ENCODE peak calls at places on chromosomes 11 and 22, in six cellular contexts. G is Peyer's patch; L is naive thymus-derived CD4-positive, alpha-beta T cell; O is right atrium auricular region; U is mammary epithelial cell; X is BE2C. V is an unnamed sample.
A peak's percentile ranks its signal among the peaks of the same experiment; 100 is the strongest.

GRCh38 chr11:12706531-12707499 is 32.6 kb downstream of the TEAD1 start:
- DNase-seq in L (no peak), U (no peak), O (no peak), G (no peak), X (peak; percentile 40), V (peak; percentile 44)

GRCh38 chr22:29269731-29270474 is 1.8 kb downstream of the EWSR1 start:
- DNase-seq in U (peak; percentile 2), G (peak; percentile 41), X (no peak), O (no peak), L (no peak), V (no peak)

GRCh38 chr22:21937041-21937820 is 15.4 kb downstream of the PPM1F start:
- DNase-seq in L (no peak), O (peak; percentile 75), U (peak; percentile 72), X (no peak), G (no peak), V (peak; percentile 62)

GRCh38 chr11:45847908-45848316 is 637 bp downstream of the CRY2 start:
- DNase-seq in X (peak; percentile 17), O (peak; percentile 78), L (no peak), U (peak; percentile 46), G (peak; percentile 39), V (peak; percentile 66)

GRCh38 chr11:6992026-6992425 is 28.1 kb downstream of the ZNF214 start:
- DNase-seq in X (no peak), G (no peak), U (no peak), O (no peak), L (no peak), V (no peak)

GRCh38 chr11:134579709-134580634 is 167.9 kb upstream of the B3GAT1 start:
- DNase-seq in G (no peak), U (no peak), X (peak; percentile 45), L (no peak), O (peak; percentile 36), V (peak; percentile 38)

GRCh38 chr11:65182258-65183170 is 786 bp downstream of the CAPN1 start:
- DNase-seq in X (no peak), O (no peak), U (peak; percentile 56), L (peak; percentile 2), G (peak; percentile 39), V (peak; percentile 61)

GRCh38 chr11:74453373-74453975 is 13.9 kb downstream of the KCNE3 start:
- DNase-seq in G (peak; percentile 44), O (peak; percentile 72), X (peak; percentile 75), U (peak; percentile 31), L (peak; percentile 53), V (peak; percentile 79)

GRCh38 chr11:35337136-35337918 is 82.0 kb downstream of the SLC1A2 start:
- DNase-seq in L (no peak), G (no peak), X (no peak), O (no peak), U (peak; percentile 99), V (no peak)

GRCh38 chr11:121553806-121554205 is 101.0 kb upstream of the SORL1-AS1 start:
- DNase-seq in G (no peak), O (no peak), X (no peak), L (no peak), U (peak; percentile 63), V (peak; percentile 83)

GRCh38 chr22:39563571-39564428 is 6.8 kb upstream of the CACNA1I start:
- DNase-seq in O (no peak), L (no peak), U (no peak), X (no peak), G (no peak), V (no peak)

GRCh38 chr11:34259087-34259486 is 98.7 kb downstream of the ABTB2 start:
- DNase-seq in O (no peak), G (no peak), L (no peak), X (peak; percentile 14), U (no peak), V (no peak)

GRCh38 chr11:61041755-61042518 is 60.4 kb upstream of the CD5 start:
- DNase-seq in U (no peak), O (no peak), X (no peak), L (peak; percentile 87), G (peak; percentile 82), V (peak; percentile 72)

GRCh38 chr11:30568933-30569332 is 17.2 kb downstream of the MPPED2 start:
- DNase-seq in G (no peak), U (no peak), O (no peak), X (no peak), L (no peak), V (no peak)

GRCh38 chr11:27357250-27357649 is 5.8 kb downstream of the CCDC34 start:
- DNase-seq in G (no peak), U (no peak), L (no peak), X (no peak), O (no peak), V (peak; percentile 44)

GRCh38 chr22:25113316-25113721 is 86.3 kb upstream of the CRYBB3 start:
- DNase-seq in X (no peak), G (no peak), O (no peak), L (no peak), U (peak; percentile 60), V (peak; percentile 41)

GRCh38 chr22:22878801-22879674 is 8.6 kb upstream of the IGLL5 start:
- DNase-seq in G (no peak), U (no peak), O (no peak), L (no peak), X (no peak), V (no peak)

GRCh38 chr11:62558669-62559068 is 12.1 kb upstream of the AHNAK start:
- DNase-seq in U (no peak), L (no peak), X (no peak), O (no peak), G (no peak), V (no peak)

GRCh38 chr11:62559204-62559603 is 12.6 kb upstream of the AHNAK start:
- DNase-seq in L (no peak), X (no peak), O (no peak), G (no peak), U (no peak), V (no peak)

GRCh38 chr11:62556102-62556871 is 9.7 kb upstream of the AHNAK start:
- DNase-seq in O (peak; percentile 97), X (peak; percentile 75), L (peak; percentile 69), G (peak; percentile 89), U (peak; percentile 96), V (peak; percentile 89)

GRCh38 chr11:62556872-62557631 is 10.4 kb upstream of the AHNAK start:
- DNase-seq in O (no peak), U (no peak), X (no peak), G (peak; percentile 56), L (no peak), V (no peak)

DNA sequence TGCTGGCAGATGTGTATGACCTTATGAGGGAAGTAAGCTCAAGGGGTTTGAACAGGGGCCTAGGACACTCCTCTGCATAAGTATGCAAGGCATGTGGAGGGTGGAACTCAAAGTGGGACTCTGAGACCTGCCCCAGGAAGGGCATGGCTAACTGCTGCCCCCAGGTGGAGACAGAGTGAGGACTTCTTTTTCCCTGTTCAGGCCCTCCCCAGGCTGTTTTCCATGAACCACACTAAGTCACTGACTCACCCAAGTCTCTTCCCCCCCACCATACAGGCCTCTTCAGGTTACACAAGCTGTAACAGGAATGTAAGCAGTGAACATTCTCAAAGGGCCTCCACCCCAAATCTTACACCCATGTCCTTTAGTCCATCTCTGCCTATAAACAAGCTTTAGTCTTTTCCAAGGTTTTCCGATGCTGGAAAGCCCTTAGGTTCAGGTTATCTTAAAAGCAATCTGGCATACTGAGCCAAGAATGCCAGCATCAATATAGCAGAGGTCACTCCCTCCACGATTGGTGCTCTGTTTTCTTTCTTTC is 13.1 kb downstream of the EEF1G start:
- DNase-seq in O (peak; percentile 97), L (peak; percentile 73), U (peak; percentile 97), X (peak; percentile 75), G (peak; percentile 76), V (peak; percentile 91)
- H3K36me3 ChIP-seq in O (peaks cover 53% of the 10 kb centered on the region), L (peaks cover 51% of the 10 kb centered on the region), U (peaks cover 32% of the 10 kb centered on the region), X (peaks cover 55% of the 10 kb centered on the region), G (no peaks in the 10 kb centered on the region), V (peaks cover 67% of the 10 kb centered on the region)

DNA sequence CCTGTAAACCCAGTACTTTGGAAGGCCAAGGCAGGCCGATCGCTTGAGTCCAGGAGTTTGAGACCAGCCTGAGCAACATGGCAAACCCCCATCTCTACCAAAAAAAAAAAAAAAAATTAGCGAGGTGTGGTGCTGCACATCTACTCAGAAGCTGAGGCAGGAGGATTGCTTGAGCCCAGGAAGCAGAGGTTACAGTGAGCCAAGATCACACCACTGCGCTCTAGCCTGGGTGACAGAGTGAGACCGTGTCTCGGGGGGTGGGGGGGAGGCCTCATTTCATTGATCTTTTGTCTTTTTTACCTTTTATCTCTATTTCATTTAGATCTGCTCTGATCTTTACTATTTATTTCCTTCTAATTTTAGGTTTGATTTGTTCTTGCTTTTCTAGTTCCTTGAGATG is 51.8 kb downstream of the KCNQ1OT1 start:
- DNase-seq in X (no peak), L (no peak), U (no peak), G (no peak), O (no peak), V (no peak)
- H3K9me3 ChIP-seq in X (no peaks in the 10 kb centered on the region), L (peaks cover 5% of the 10 kb centered on the region), U (peaks cover 34% of the 10 kb centered on the region), G (peaks cover 10% of the 10 kb centered on the region), O (peaks cover 66% of the 10 kb centered on the region), V (peaks cover 73% of the 10 kb centered on the region)

DNA sequence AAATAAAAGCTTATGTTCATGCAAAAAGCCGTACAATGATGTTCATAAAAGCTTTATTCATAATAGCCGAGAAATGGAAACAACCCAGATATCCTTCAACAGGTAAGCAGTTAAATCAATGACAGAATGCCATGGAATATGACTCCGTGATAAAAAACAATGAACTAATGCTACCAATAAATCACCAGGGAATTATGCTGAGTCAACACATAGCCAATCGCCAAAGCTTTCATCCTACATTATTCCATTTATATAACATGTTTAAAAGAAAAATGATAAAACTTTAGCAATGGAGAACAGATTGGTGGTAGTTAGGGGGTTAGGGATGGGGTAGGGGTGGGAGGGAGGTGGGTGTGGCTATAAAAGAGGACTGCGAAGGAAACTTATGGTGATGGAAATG is 356.4 kb downstream of the TENM4 start:
- DNase-seq in X (no peak), O (no peak), L (no peak), U (no peak), G (no peak), V (no peak)
- H3K36me3 ChIP-seq in X (no peaks in the 10 kb centered on the region), O (no peaks in the 10 kb centered on the region), L (no peaks in the 10 kb centered on the region), U (no peaks in the 10 kb centered on the region), G (no peaks in the 10 kb centered on the region), V (no peaks in the 10 kb centered on the region)

GRCh38 chr22:47919893-47920292 is 1157.4 kb downstream of the TBC1D22A start:
- DNase-seq in O (no peak), X (no peak), U (no peak), L (no peak), G (no peak), V (no peak)

GRCh38 chr22:47918936-47919505 is 1156.6 kb downstream of the TBC1D22A start:
- DNase-seq in U (no peak), G (no peak), X (no peak), L (no peak), O (no peak), V (no peak)

GRCh38 chr22:47920380-47920959 is 1158.0 kb downstream of the TBC1D22A start:
- DNase-seq in U (no peak), O (no peak), X (no peak), L (no peak), G (no peak), V (no peak)

GRCh38 chr22:47918276-47918928 is 1156.0 kb downstream of the TBC1D22A start:
- DNase-seq in X (no peak), U (no peak), G (peak; percentile 57), L (no peak), O (no peak), V (no peak)

DNA sequence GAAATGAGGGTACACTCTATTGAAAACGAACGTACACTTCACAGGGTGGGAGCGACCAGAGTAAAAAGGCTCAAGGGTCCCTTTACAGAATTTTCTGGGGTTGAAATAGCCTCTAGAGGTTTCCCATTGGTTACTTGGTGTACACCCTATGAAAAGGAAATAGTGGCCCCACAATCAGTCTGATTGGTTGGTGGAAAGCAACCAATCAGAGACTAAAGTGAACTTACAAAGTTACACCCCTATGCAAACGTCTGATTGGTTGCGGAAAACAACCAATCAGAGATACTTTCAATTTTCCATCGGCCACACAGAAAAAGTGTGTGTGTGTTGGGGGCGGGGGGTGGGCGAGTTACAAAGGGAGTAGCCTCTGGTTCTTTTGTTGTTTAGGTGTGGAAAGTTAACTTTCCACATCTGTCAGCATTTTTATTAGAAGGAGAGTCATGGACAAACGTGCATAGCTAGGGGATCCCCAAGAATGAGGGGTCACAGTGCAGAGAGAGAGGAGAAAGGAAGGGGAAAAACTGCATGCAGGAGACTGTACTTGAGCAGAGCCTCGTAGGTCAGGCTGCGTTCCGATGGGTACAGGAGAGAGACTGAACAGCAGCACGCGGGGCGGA is 1152.1 kb downstream of the TBC1D22A start:
- DNase-seq in O (no peak), U (no peak), L (no peak), G (no peak), X (no peak), V (no peak)
- H3K9me3 ChIP-seq in O (peaks cover 11% of the 10 kb centered on the region), U (peaks cover 19% of the 10 kb centered on the region), L (no peaks in the 10 kb centered on the region), G (no peaks in the 10 kb centered on the region), X (no peaks in the 10 kb centered on the region), V (peaks cover 8% of the 10 kb centered on the region)